ENCODE peak calls at places on chromosomes 5 and 9, in six cellular contexts. J is ovary, D is Karpas-422, N is heart left ventricle, P is PC-3, B is hepatocyte. W is an unnamed sample.

GRCh38 chr5:111252799-111253564 is 28.8 kb downstream of the CAMK4 start:
- DNase-seq in J (no peak), D (no peak), N (no peak), P (no peak), B (no peak), W (no peak)

GRCh38 chr9:95874989-95875304 is 544 bp upstream of the ERCC6L2 start:
- DNase-seq in J (peak; percentile 61), D (peak; percentile 74), N (peak; percentile 54), P (no peak), B (peak; percentile 82), W (peak; percentile 66)

GRCh38 chr5:62538017-62538942 is 40.3 kb upstream of the LRRC70 start:
- DNase-seq in J (no peak), D (peak; percentile 43), N (no peak), P (peak; percentile 72), B (peak; percentile 53), W (no peak)

GRCh38 chr5:72702881-72703434 is 113.5 kb upstream of the TNPO1 start:
- DNase-seq in J (no peak), D (peak; percentile 42), N (no peak), P (no peak), B (no peak), W (no peak)

GRCh38 chr9:126159661-126160060 is 167.0 kb upstream of the MVB12B start:
- DNase-seq in J (no peak), D (no peak), N (no peak), P (no peak), B (no peak), W (no peak)

GRCh38 chr9:115034801-115035200 is 83.2 kb downstream of the TNC start:
- DNase-seq in J (no peak), D (no peak), N (no peak), P (no peak), B (peak; percentile 30), W (no peak)

GRCh38 chr9:115845648-115846312 is 307.8 kb upstream of the PAPPA start:
- DNase-seq in J (no peak), D (no peak), N (no peak), P (peak; percentile 65), B (peak; percentile 55), W (no peak)

GRCh38 chr9:34654317-34655083 is 2.5 kb downstream of the IL11RA start:
- DNase-seq in J (peak; percentile 92), D (no peak), N (peak; percentile 82), P (no peak), B (peak; percentile 68), W (no peak)

GRCh38 chr9:88852794-88853193 is 138.5 kb upstream of the S1PR3 start:
- DNase-seq in J (no peak), D (no peak), N (no peak), P (peak; percentile 85), B (peak; percentile 61), W (no peak)

GRCh38 chr5:155883966-155884555 is 442.9 kb upstream of the SGCD start:
- DNase-seq in J (no peak), D (no peak), N (no peak), P (no peak), B (peak; percentile 33), W (no peak)

GRCh38 chr5:139151902-139152301 is 46.3 kb downstream of the SIL1 start:
- DNase-seq in J (no peak), D (no peak), N (no peak), P (no peak), B (no peak), W (no peak)

GRCh38 chr5:52859619-52860018 is 71.9 kb downstream of the ITGA1 start:
- DNase-seq in J (no peak), D (no peak), N (no peak), P (peak; percentile 5), B (no peak), W (no peak)

GRCh38 chr9:34459941-34460340 is 1.3 kb downstream of the DNAI1 start:
- DNase-seq in J (no peak), D (no peak), N (no peak), P (no peak), B (no peak), W (no peak)

GRCh38 chr9:123395276-123396006 is 39.4 kb downstream of the CRB2 start:
- DNase-seq in J (no peak), D (no peak), N (no peak), P (no peak), B (no peak), W (no peak)

GRCh38 chr9:33129886-33130284 is 37.3 kb downstream of the B4GALT1 start:
- DNase-seq in J (no peak), D (no peak), N (no peak), P (peak; percentile 73), B (peak; percentile 22), W (no peak)

GRCh38 chr5:105530716-105531261 is 1968.2 kb upstream of the NUDT12 start:
- DNase-seq in J (no peak), D (no peak), N (no peak), P (no peak), B (no peak), W (no peak)

GRCh38 chr5:177025139-177025538 is 2.6 kb downstream of the ZNF346 start:
- DNase-seq in J (no peak), D (no peak), N (no peak), P (no peak), B (no peak), W (no peak)

GRCh38 chr5:177024559-177024958 is 2.1 kb downstream of the ZNF346 start:
- DNase-seq in J (no peak), D (no peak), N (no peak), P (no peak), B (no peak), W (no peak)

GRCh38 chr5:177020033-177020432 is 2.5 kb upstream of the ZNF346 start:
- DNase-seq in J (no peak), D (no peak), N (no peak), P (no peak), B (no peak), W (no peak)

GRCh38 chr5:177022386-177023246 is at the start of gene ZNF346:
- DNase-seq in J (peak; percentile 96), D (peak; percentile 98), N (peak; percentile 91), P (peak; percentile 98), B (peak; percentile 98), W (peak; percentile 94)

GRCh38 chr5:177023247-177023703 is 779 bp downstream of the ZNF346 start:
- DNase-seq in J (no peak), D (peak; percentile 63), N (no peak), P (peak; percentile 25), B (peak; percentile 10), W (peak; percentile 18)
- H3K4me3 ChIP-seq in J (peak overlapping the region; percentile 64), D (peak overlapping the region; percentile 92), N (peak overlapping the region; percentile 66), P (peak overlapping the region; percentile 76), B (peak overlapping the region; percentile 33), W (peak overlapping the region; percentile 86)

GRCh38 chr9:136688274-136689107 is 1.2 kb upstream of the AGPAT2 start:
- DNase-seq in J (no peak), D (no peak), N (no peak), P (no peak), B (no peak), W (no peak)
- H3K27me3 ChIP-seq in J (no peaks in the 10 kb centered on the region), D (no peaks in the 10 kb centered on the region), N (no peaks in the 10 kb centered on the region), P (no peaks in the 10 kb centered on the region), B (no peaks in the 10 kb centered on the region), W (no peaks in the 10 kb centered on the region)

GRCh38 chr9:133580416-133580738 is 28.8 kb downstream of the FAM163B start:
- DNase-seq in J (no peak), D (no peak), N (no peak), P (no peak), B (no peak), W (no peak)
- H3K4me1 ChIP-seq in J (peaks cover 7% of the 10 kb centered on the region), D (no peaks in the 10 kb centered on the region), N (peaks cover 4% of the 10 kb centered on the region), P (no peaks in the 10 kb centered on the region), B (peaks cover 69% of the 10 kb centered on the region), W (no peaks in the 10 kb centered on the region)

GRCh38 chr5:148543727-148544126 is 110.6 kb downstream of the HTR4 start:
- DNase-seq in J (no peak), D (no peak), N (no peak), P (no peak), B (no peak), W (no peak)

GRCh38 chr5:148541054-148541835 is 113.1 kb downstream of the HTR4 start:
- DNase-seq in J (no peak), D (no peak), N (no peak), P (no peak), B (no peak), W (no peak)

GRCh38 chr5:148540636-148541035 is 113.7 kb downstream of the HTR4 start:
- DNase-seq in J (no peak), D (no peak), N (no peak), P (no peak), B (no peak), W (no peak)

GRCh38 chr5:148542812-148543211 is 111.5 kb downstream of the HTR4 start:
- DNase-seq in J (no peak), D (no peak), N (no peak), P (no peak), B (no peak), W (no peak)

DNA sequence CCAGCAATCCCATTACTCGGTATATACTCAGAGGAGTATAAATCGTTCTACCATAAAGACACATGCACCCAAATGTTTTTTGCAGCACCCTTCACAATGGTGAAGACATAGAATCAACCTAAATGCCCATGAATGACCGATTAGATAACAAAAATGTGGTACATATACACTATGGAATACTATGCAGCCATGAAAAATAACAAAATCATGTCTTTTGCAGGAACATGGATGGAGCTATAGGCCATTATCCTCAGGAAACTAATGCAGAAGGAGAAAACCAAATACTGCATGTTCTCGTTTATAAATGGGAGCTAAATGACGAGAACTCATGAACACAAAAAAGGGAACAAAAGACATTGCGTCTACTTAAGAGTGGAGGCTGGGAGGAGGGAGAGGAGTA is 114.5 kb downstream of the HTR4 start:
- DNase-seq in J (no peak), D (no peak), N (no peak), P (no peak), B (no peak), W (no peak)
- H3K4me3 ChIP-seq in J (no peak overlapping the region), D (no peak overlapping the region), N (no peak overlapping the region), P (no peak overlapping the region), B (no peak overlapping the region), W (no peak overlapping the region)

GRCh38 chr9:131836607-131837315 is 96.9 kb upstream of the RAPGEF1 start:
- DNase-seq in J (no peak), D (no peak), N (no peak), P (no peak), B (no peak), W (no peak)
- H3K27me3 ChIP-seq in J (no peaks in the 10 kb centered on the region), D (no peaks in the 10 kb centered on the region), N (peaks cover 4% of the 10 kb centered on the region), P (no peaks in the 10 kb centered on the region), B (no peaks in the 10 kb centered on the region), W (no peaks in the 10 kb centered on the region)

DNA sequence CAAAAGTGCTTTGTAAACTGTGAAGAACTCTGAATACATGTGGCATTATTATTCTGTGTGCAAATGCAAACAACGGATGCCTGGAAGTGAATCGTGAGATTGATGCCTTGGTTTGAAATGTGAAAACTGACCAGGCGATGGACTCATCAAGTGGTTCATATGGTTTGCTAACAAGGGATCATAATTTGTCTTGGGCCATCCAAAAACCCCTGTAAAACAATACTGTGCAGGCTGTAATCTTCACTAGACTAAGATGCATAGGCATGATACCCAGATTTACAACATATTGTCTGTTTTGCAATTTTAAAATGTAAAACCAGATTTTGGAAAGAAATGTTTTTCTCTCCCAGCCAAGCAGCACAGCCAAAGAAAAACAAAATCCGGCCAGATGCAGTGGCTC is 94.4 kb downstream of the KLF4 start:
- DNase-seq in J (no peak), D (no peak), N (no peak), P (no peak), B (no peak), W (no peak)
- H3K4me1 ChIP-seq in J (no peaks in the 10 kb centered on the region), D (no peaks in the 10 kb centered on the region), N (no peaks in the 10 kb centered on the region), P (peaks cover 12% of the 10 kb centered on the region), B (peaks cover 7% of the 10 kb centered on the region), W (no peaks in the 10 kb centered on the region)

GRCh38 chr5:14178671-14179211 is 35.6 kb downstream of the TRIO start:
- DNase-seq in J (no peak), D (no peak), N (no peak), P (peak; percentile 87), B (no peak), W (no peak)
- H3K4me3 ChIP-seq in J (no peak overlapping the region), D (no peak overlapping the region), N (no peak overlapping the region), P (peak overlapping the region; percentile 28), B (no peak overlapping the region), W (no peak overlapping the region)

W was measured in CD4-positive, alpha-beta memory T cell.